ENCODE peak calls at places on chromosomes 11 and 22, in six cellular contexts. One of them, this sample, is unnamed.

GRCh38 chr11:65204646-65205601 is 23.2 kb downstream of the CAPN1 start:
- DNase-seq in iris pigment epithelial cell: peak; percentile 12
- DNase-seq in NCI-H774: no peak
- DNase-seq in activated T-cell treated with anti-CD3 and anti-CD28 coated beads, Interleukin-2, amount 50 U/mL, for 72 hours: peak; percentile 64
- DNase-seq in globus pallidus: peak; percentile 65
- DNase-seq in glomerular endothelial cell: no peak
- DNase-seq in this sample: no peak

GRCh38 chr22:45867118-45867905 is 109.7 kb downstream of the WNT7B start:
- DNase-seq in iris pigment epithelial cell: peak; percentile 36
- DNase-seq in NCI-H774: no peak
- DNase-seq in activated T-cell treated with anti-CD3 and anti-CD28 coated beads, Interleukin-2, amount 50 U/mL, for 72 hours: no peak
- DNase-seq in globus pallidus: no peak
- DNase-seq in glomerular endothelial cell: no peak
- DNase-seq in this sample: no peak

GRCh38 chr22:30221121-30221992 is 25.2 kb downstream of the LIF start:
- DNase-seq in iris pigment epithelial cell: no peak
- DNase-seq in NCI-H774: no peak
- DNase-seq in activated T-cell treated with anti-CD3 and anti-CD28 coated beads, Interleukin-2, amount 50 U/mL, for 72 hours: peak; percentile 62
- DNase-seq in globus pallidus: no peak
- DNase-seq in glomerular endothelial cell: no peak
- DNase-seq in this sample: no peak

GRCh38 chr11:1330473-1330872 is 21.0 kb upstream of the TOLLIP start:
- DNase-seq in iris pigment epithelial cell: no peak
- DNase-seq in NCI-H774: no peak
- DNase-seq in activated T-cell treated with anti-CD3 and anti-CD28 coated beads, Interleukin-2, amount 50 U/mL, for 72 hours: peak; percentile 37
- DNase-seq in globus pallidus: no peak
- DNase-seq in glomerular endothelial cell: no peak
- DNase-seq in this sample: no peak

GRCh38 chr11:1873048-1873812 is 18.5 kb downstream of the PRR33 start:
- DNase-seq in iris pigment epithelial cell: peak; percentile 64
- DNase-seq in NCI-H774: no peak
- DNase-seq in activated T-cell treated with anti-CD3 and anti-CD28 coated beads, Interleukin-2, amount 50 U/mL, for 72 hours: no peak
- DNase-seq in globus pallidus: no peak
- DNase-seq in glomerular endothelial cell: no peak
- DNase-seq in this sample: peak; percentile 76

GRCh38 chr11:7490535-7490934 is 5.2 kb downstream of the OLFML1 start:
- DNase-seq in iris pigment epithelial cell: no peak
- DNase-seq in NCI-H774: no peak
- DNase-seq in activated T-cell treated with anti-CD3 and anti-CD28 coated beads, Interleukin-2, amount 50 U/mL, for 72 hours: no peak
- DNase-seq in globus pallidus: no peak
- DNase-seq in glomerular endothelial cell: no peak
- DNase-seq in this sample: no peak

GRCh38 chr11:74417379-74417804 is 19.2 kb upstream of the PGM2L1 start:
- DNase-seq in iris pigment epithelial cell: peak; percentile 21
- DNase-seq in NCI-H774: peak; percentile 58
- DNase-seq in activated T-cell treated with anti-CD3 and anti-CD28 coated beads, Interleukin-2, amount 50 U/mL, for 72 hours: no peak
- DNase-seq in globus pallidus: no peak
- DNase-seq in glomerular endothelial cell: no peak
- DNase-seq in this sample: no peak

GRCh38 chr11:76134239-76134638 is 72.1 kb downstream of the WNT11 start:
- DNase-seq in iris pigment epithelial cell: no peak
- DNase-seq in NCI-H774: no peak
- DNase-seq in activated T-cell treated with anti-CD3 and anti-CD28 coated beads, Interleukin-2, amount 50 U/mL, for 72 hours: no peak
- DNase-seq in globus pallidus: no peak
- DNase-seq in glomerular endothelial cell: no peak
- DNase-seq in this sample: no peak

GRCh38 chr11:67366546-67366945 is 6.9 kb downstream of the CLCF1 start:
- DNase-seq in iris pigment epithelial cell: no peak
- DNase-seq in NCI-H774: no peak
- DNase-seq in activated T-cell treated with anti-CD3 and anti-CD28 coated beads, Interleukin-2, amount 50 U/mL, for 72 hours: no peak
- DNase-seq in globus pallidus: no peak
- DNase-seq in glomerular endothelial cell: no peak
- DNase-seq in this sample: no peak

GRCh38 chr22:26672060-26672471 is 14.7 kb downstream of the MIAT start:
- DNase-seq in iris pigment epithelial cell: no peak
- DNase-seq in NCI-H774: no peak
- DNase-seq in activated T-cell treated with anti-CD3 and anti-CD28 coated beads, Interleukin-2, amount 50 U/mL, for 72 hours: no peak
- DNase-seq in globus pallidus: no peak
- DNase-seq in glomerular endothelial cell: no peak
- DNase-seq in this sample: no peak

GRCh38 chr11:94792453-94792852 is 24.3 kb downstream of the AMOTL1 start:
- DNase-seq in iris pigment epithelial cell: peak; percentile 20
- DNase-seq in NCI-H774: no peak
- DNase-seq in activated T-cell treated with anti-CD3 and anti-CD28 coated beads, Interleukin-2, amount 50 U/mL, for 72 hours: no peak
- DNase-seq in globus pallidus: no peak
- DNase-seq in glomerular endothelial cell: no peak
- DNase-seq in this sample: no peak